ENCODE peak calls at places on chromosomes 3 and 15, in six cellular contexts. One of them, this sample, is unnamed.

GRCh38 chr15:22224241-22224671 is 143.9 kb downstream of the OR4M2 start:
- DNase-seq in nephron progenitor cell: no peak
- DNase-seq in activated B cell treated with CpG ODN at 0.5 μM for 24 hours: no peak
- DNase-seq in tibial artery: no peak
- DNase-seq in upper lobe of right lung: peak; percentile 43
- DNase-seq in fibroblast of lung: no peak
- DNase-seq in this sample: peak; percentile 20

GRCh38 chr3:79761441-79761840 is 6.4 kb downstream of the ROBO1 start:
- DNase-seq in fibroblast of lung: no peak
- DNase-seq in upper lobe of right lung: no peak
- DNase-seq in nephron progenitor cell: no peak
- DNase-seq in activated B cell treated with CpG ODN at 0.5 μM for 24 hours: no peak
- DNase-seq in tibial artery: no peak
- DNase-seq in this sample: no peak

GRCh38 chr15:32698773-32699390 is 18.9 kb upstream of the GREM1 start:
- DNase-seq in activated B cell treated with CpG ODN at 0.5 μM for 24 hours: no peak
- DNase-seq in tibial artery: no peak
- DNase-seq in nephron progenitor cell: no peak
- DNase-seq in upper lobe of right lung: no peak
- DNase-seq in fibroblast of lung: peak; percentile 62
- DNase-seq in this sample: no peak

GRCh38 chr3:169071003-169071402 is 592.5 kb downstream of the MECOM start:
- DNase-seq in activated B cell treated with CpG ODN at 0.5 μM for 24 hours: no peak
- DNase-seq in nephron progenitor cell: no peak
- DNase-seq in tibial artery: no peak
- DNase-seq in fibroblast of lung: peak; percentile 68
- DNase-seq in upper lobe of right lung: no peak
- DNase-seq in this sample: no peak

GRCh38 chr15:67785431-67785830 is 39.9 kb upstream of the SKOR1 start:
- DNase-seq in activated B cell treated with CpG ODN at 0.5 μM for 24 hours: no peak
- DNase-seq in upper lobe of right lung: no peak
- DNase-seq in tibial artery: no peak
- DNase-seq in fibroblast of lung: no peak
- DNase-seq in nephron progenitor cell: no peak
- DNase-seq in this sample: no peak

GRCh38 chr15:83746231-83746630 is 92.3 kb downstream of the ADAMTSL3 start:
- DNase-seq in nephron progenitor cell: no peak
- DNase-seq in fibroblast of lung: no peak
- DNase-seq in tibial artery: no peak
- DNase-seq in activated B cell treated with CpG ODN at 0.5 μM for 24 hours: no peak
- DNase-seq in upper lobe of right lung: no peak
- DNase-seq in this sample: no peak

GRCh38 chr15:79682851-79683288 is 213.9 kb downstream of the MTHFS start:
- DNase-seq in fibroblast of lung: peak; percentile 74
- DNase-seq in upper lobe of right lung: no peak
- DNase-seq in activated B cell treated with CpG ODN at 0.5 μM for 24 hours: no peak
- DNase-seq in tibial artery: no peak
- DNase-seq in nephron progenitor cell: no peak
- DNase-seq in this sample: no peak

GRCh38 chr3:146222204-146223046 is 28.5 kb downstream of the PLSCR4 start:
- DNase-seq in upper lobe of right lung: no peak
- DNase-seq in tibial artery: no peak
- DNase-seq in activated B cell treated with CpG ODN at 0.5 μM for 24 hours: no peak
- DNase-seq in fibroblast of lung: peak; percentile 48
- DNase-seq in nephron progenitor cell: no peak
- DNase-seq in this sample: no peak

GRCh38 chr3:67017211-67017610 is 19.1 kb downstream of the KBTBD8 start:
- DNase-seq in tibial artery: no peak
- DNase-seq in activated B cell treated with CpG ODN at 0.5 μM for 24 hours: no peak
- DNase-seq in nephron progenitor cell: no peak
- DNase-seq in upper lobe of right lung: no peak
- DNase-seq in fibroblast of lung: no peak
- DNase-seq in this sample: no peak

GRCh38 chr15:59691194-59691805 is 2.2 kb upstream of the BNIP2 start:
- DNase-seq in tibial artery: no peak
- DNase-seq in upper lobe of right lung: no peak
- DNase-seq in activated B cell treated with CpG ODN at 0.5 μM for 24 hours: no peak
- DNase-seq in fibroblast of lung: peak; percentile 29
- DNase-seq in nephron progenitor cell: peak; percentile 21
- DNase-seq in this sample: no peak

GRCh38 chr3:24101676-24102168 is 156.6 kb downstream of the NR1D2 start:
- DNase-seq in fibroblast of lung: peak; percentile 30
- DNase-seq in tibial artery: no peak
- DNase-seq in upper lobe of right lung: no peak
- DNase-seq in activated B cell treated with CpG ODN at 0.5 μM for 24 hours: no peak
- DNase-seq in nephron progenitor cell: no peak
- DNase-seq in this sample: no peak

GRCh38 chr15:38593523-38593922 is 28.9 kb upstream of the RASGRP1 start:
- DNase-seq in tibial artery: no peak
- DNase-seq in fibroblast of lung: peak; percentile 3
- DNase-seq in nephron progenitor cell: no peak
- DNase-seq in activated B cell treated with CpG ODN at 0.5 μM for 24 hours: no peak
- DNase-seq in upper lobe of right lung: no peak
- DNase-seq in this sample: no peak

GRCh38 chr3:36991923-36992805 is 767 bp downstream of the EPM2AIP1 start:
- DNase-seq in tibial artery: no peak
- DNase-seq in fibroblast of lung: peak; percentile 83
- DNase-seq in nephron progenitor cell: no peak
- DNase-seq in activated B cell treated with CpG ODN at 0.5 μM for 24 hours: no peak
- DNase-seq in upper lobe of right lung: no peak
- DNase-seq in this sample: no peak

GRCh38 chr15:60373327-60373726 is 24.5 kb downstream of the ANXA2 start:
- DNase-seq in activated B cell treated with CpG ODN at 0.5 μM for 24 hours: no peak
- DNase-seq in fibroblast of lung: no peak
- DNase-seq in upper lobe of right lung: no peak
- DNase-seq in nephron progenitor cell: no peak
- DNase-seq in tibial artery: no peak
- DNase-seq in this sample: peak; percentile 60

GRCh38 chr3:10581251-10581650 is 75.9 kb upstream of the ATP2B2 start:
- DNase-seq in activated B cell treated with CpG ODN at 0.5 μM for 24 hours: no peak
- DNase-seq in tibial artery: no peak
- DNase-seq in upper lobe of right lung: no peak
- DNase-seq in nephron progenitor cell: no peak
- DNase-seq in fibroblast of lung: peak; percentile 91
- DNase-seq in this sample: no peak

GRCh38 chr3:177760803-177761202 is 563.5 kb upstream of the TBL1XR1 start:
- DNase-seq in upper lobe of right lung: no peak
- DNase-seq in nephron progenitor cell: no peak
- DNase-seq in fibroblast of lung: peak; percentile 88
- DNase-seq in tibial artery: no peak
- DNase-seq in activated B cell treated with CpG ODN at 0.5 μM for 24 hours: no peak
- DNase-seq in this sample: no peak

GRCh38 chr15:98920091-98920880 is 87.3 kb downstream of the PGPEP1L start:
- DNase-seq in tibial artery: no peak
- DNase-seq in nephron progenitor cell: no peak
- DNase-seq in activated B cell treated with CpG ODN at 0.5 μM for 24 hours: no peak
- DNase-seq in upper lobe of right lung: no peak
- DNase-seq in fibroblast of lung: no peak
- DNase-seq in this sample: no peak

GRCh38 chr15:51749307-51749706 is 2.1 kb upstream of the TMOD2 start:
- DNase-seq in nephron progenitor cell: no peak
- DNase-seq in upper lobe of right lung: no peak
- DNase-seq in tibial artery: no peak
- DNase-seq in activated B cell treated with CpG ODN at 0.5 μM for 24 hours: no peak
- DNase-seq in fibroblast of lung: no peak
- DNase-seq in this sample: no peak

GRCh38 chr3:11774296-11774877 is 72.3 kb downstream of the TAMM41 start:
- DNase-seq in fibroblast of lung: peak; percentile 29
- DNase-seq in upper lobe of right lung: peak; percentile 61
- DNase-seq in tibial artery: no peak
- DNase-seq in nephron progenitor cell: peak; percentile 45
- DNase-seq in activated B cell treated with CpG ODN at 0.5 μM for 24 hours: no peak
- DNase-seq in this sample: no peak

GRCh38 chr3:139222100-139222657 is 121.6 kb upstream of the MRPS22 start:
- DNase-seq in tibial artery: no peak
- DNase-seq in nephron progenitor cell: no peak
- DNase-seq in activated B cell treated with CpG ODN at 0.5 μM for 24 hours: no peak
- DNase-seq in fibroblast of lung: no peak
- DNase-seq in upper lobe of right lung: no peak
- DNase-seq in this sample: no peak
- TF ChIP-seq CTCF in tibial artery: no peak
- TF ChIP-seq CTCF in nephron progenitor cell: no peak
- TF ChIP-seq CTCF in activated B cell treated with CpG ODN at 0.5 μM for 24 hours: no peak
- TF ChIP-seq CTCF in fibroblast of lung: no peak
- TF ChIP-seq CTCF in upper lobe of right lung: no peak
- TF ChIP-seq CTCF in this sample: no peak

GRCh38 chr3:18758047-18758704 is 333.0 kb upstream of the SATB1 start:
- DNase-seq in upper lobe of right lung: no peak
- DNase-seq in fibroblast of lung: peak; percentile 8
- DNase-seq in activated B cell treated with CpG ODN at 0.5 μM for 24 hours: no peak
- DNase-seq in tibial artery: no peak
- DNase-seq in nephron progenitor cell: peak; percentile 15
- DNase-seq in this sample: no peak
- TF ChIP-seq CTCF in upper lobe of right lung: peak; percentile 65
- TF ChIP-seq CTCF in fibroblast of lung: no peak
- TF ChIP-seq CTCF in activated B cell treated with CpG ODN at 0.5 μM for 24 hours: peak; percentile 27
- TF ChIP-seq CTCF in tibial artery: peak; percentile 32
- TF ChIP-seq CTCF in nephron progenitor cell: peak; percentile 69
- TF ChIP-seq CTCF in this sample: peak; percentile 77

GRCh38 chr3:133965906-133966305 is 63.8 kb downstream of the SLCO2A1 start:
- DNase-seq in nephron progenitor cell: no peak
- DNase-seq in upper lobe of right lung: no peak
- DNase-seq in activated B cell treated with CpG ODN at 0.5 μM for 24 hours: no peak
- DNase-seq in tibial artery: no peak
- DNase-seq in fibroblast of lung: no peak
- DNase-seq in this sample: no peak

GRCh38 chr3:133965033-133965570 is 64.6 kb downstream of the SLCO2A1 start:
- DNase-seq in fibroblast of lung: peak; percentile 47
- DNase-seq in upper lobe of right lung: no peak
- DNase-seq in tibial artery: no peak
- DNase-seq in activated B cell treated with CpG ODN at 0.5 μM for 24 hours: no peak
- DNase-seq in nephron progenitor cell: no peak
- DNase-seq in this sample: no peak

GRCh38 chr3:133963657-133964396 is 65.9 kb downstream of the SLCO2A1 start:
- DNase-seq in fibroblast of lung: no peak
- DNase-seq in activated B cell treated with CpG ODN at 0.5 μM for 24 hours: no peak
- DNase-seq in upper lobe of right lung: no peak
- DNase-seq in nephron progenitor cell: no peak
- DNase-seq in tibial artery: no peak
- DNase-seq in this sample: no peak

GRCh38 chr3:133962879-133963278 is 66.8 kb downstream of the SLCO2A1 start:
- DNase-seq in upper lobe of right lung: no peak
- DNase-seq in activated B cell treated with CpG ODN at 0.5 μM for 24 hours: no peak
- DNase-seq in nephron progenitor cell: no peak
- DNase-seq in tibial artery: no peak
- DNase-seq in fibroblast of lung: peak; percentile 60
- DNase-seq in this sample: no peak

GRCh38 chr3:133964547-133964946 is 65.2 kb downstream of the SLCO2A1 start:
- DNase-seq in tibial artery: no peak
- DNase-seq in upper lobe of right lung: no peak
- DNase-seq in nephron progenitor cell: no peak
- DNase-seq in fibroblast of lung: no peak
- DNase-seq in activated B cell treated with CpG ODN at 0.5 μM for 24 hours: no peak
- DNase-seq in this sample: no peak
- TF ChIP-seq CTCF in tibial artery: no peak
- TF ChIP-seq CTCF in upper lobe of right lung: peak; percentile 7
- TF ChIP-seq CTCF in nephron progenitor cell: no peak
- TF ChIP-seq CTCF in fibroblast of lung: peak; percentile 16
- TF ChIP-seq CTCF in activated B cell treated with CpG ODN at 0.5 μM for 24 hours: no peak
- TF ChIP-seq CTCF in this sample: no peak

GRCh38 chr15:57505056-57505713 is 86.5 kb upstream of the MYZAP start:
- DNase-seq in fibroblast of lung: peak; percentile 22
- DNase-seq in tibial artery: no peak
- DNase-seq in nephron progenitor cell: no peak
- DNase-seq in activated B cell treated with CpG ODN at 0.5 μM for 24 hours: no peak
- DNase-seq in upper lobe of right lung: no peak
- DNase-seq in this sample: no peak

GRCh38 chr15:57502116-57502515 is 89.6 kb upstream of the MYZAP start:
- DNase-seq in fibroblast of lung: peak; percentile 42
- DNase-seq in tibial artery: no peak
- DNase-seq in nephron progenitor cell: no peak
- DNase-seq in activated B cell treated with CpG ODN at 0.5 μM for 24 hours: no peak
- DNase-seq in upper lobe of right lung: no peak
- DNase-seq in this sample: no peak

GRCh38 chr15:57503911-57504598 is 87.6 kb upstream of the MYZAP start:
- DNase-seq in activated B cell treated with CpG ODN at 0.5 μM for 24 hours: no peak
- DNase-seq in fibroblast of lung: no peak
- DNase-seq in upper lobe of right lung: no peak
- DNase-seq in tibial artery: no peak
- DNase-seq in nephron progenitor cell: no peak
- DNase-seq in this sample: no peak

GRCh38 chr15:57504599-57504940 is 87.1 kb upstream of the MYZAP start:
- DNase-seq in tibial artery: no peak
- DNase-seq in activated B cell treated with CpG ODN at 0.5 μM for 24 hours: no peak
- DNase-seq in fibroblast of lung: no peak
- DNase-seq in upper lobe of right lung: no peak
- DNase-seq in nephron progenitor cell: no peak
- DNase-seq in this sample: no peak

GRCh38 chr15:57503051-57503702 is 88.5 kb upstream of the MYZAP start:
- DNase-seq in fibroblast of lung: no peak
- DNase-seq in activated B cell treated with CpG ODN at 0.5 μM for 24 hours: no peak
- DNase-seq in tibial artery: no peak
- DNase-seq in upper lobe of right lung: no peak
- DNase-seq in nephron progenitor cell: no peak
- DNase-seq in this sample: no peak
- TF ChIP-seq CTCF in fibroblast of lung: peak; percentile 15
- TF ChIP-seq CTCF in activated B cell treated with CpG ODN at 0.5 μM for 24 hours: no peak
- TF ChIP-seq CTCF in tibial artery: no peak
- TF ChIP-seq CTCF in upper lobe of right lung: peak; percentile 9
- TF ChIP-seq CTCF in nephron progenitor cell: no peak
- TF ChIP-seq CTCF in this sample: peak; percentile 37

DNA sequence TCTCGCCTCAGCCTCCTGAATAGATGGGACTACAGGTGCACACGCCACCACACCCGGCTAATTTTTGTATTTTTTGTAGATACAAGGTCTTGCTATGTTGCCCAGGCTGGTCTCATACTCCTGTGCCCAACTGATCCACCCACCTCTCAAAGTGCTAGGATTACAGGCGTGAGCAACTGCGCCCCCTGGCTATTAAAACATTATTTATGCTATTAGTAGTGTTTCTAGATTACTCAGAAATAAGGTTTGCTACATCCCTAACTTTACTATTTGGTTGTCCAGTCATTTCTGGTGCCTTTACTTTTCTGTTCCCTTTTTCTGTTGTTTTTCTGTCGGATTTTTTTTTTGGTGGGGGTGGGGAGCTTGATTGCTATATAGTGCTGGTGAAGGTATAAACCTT is 393.6 kb upstream of the TPM1 start:
- DNase-seq in tibial artery: no peak
- DNase-seq in nephron progenitor cell: no peak
- DNase-seq in upper lobe of right lung: no peak
- DNase-seq in fibroblast of lung: no peak
- DNase-seq in activated B cell treated with CpG ODN at 0.5 μM for 24 hours: no peak
- DNase-seq in this sample: no peak
- TF ChIP-seq CTCF in tibial artery: peak; percentile 43
- TF ChIP-seq CTCF in nephron progenitor cell: no peak
- TF ChIP-seq CTCF in upper lobe of right lung: peak; percentile 49
- TF ChIP-seq CTCF in fibroblast of lung: peak; percentile 33
- TF ChIP-seq CTCF in activated B cell treated with CpG ODN at 0.5 μM for 24 hours: no peak
- TF ChIP-seq CTCF in this sample: peak; percentile 42

GRCh38 chr15:84821501-84822021 is 4.4 kb downstream of the ALPK3 start:
- DNase-seq in fibroblast of lung: no peak
- DNase-seq in nephron progenitor cell: no peak
- DNase-seq in tibial artery: peak; percentile 66
- DNase-seq in upper lobe of right lung: peak; percentile 37
- DNase-seq in activated B cell treated with CpG ODN at 0.5 μM for 24 hours: no peak
- DNase-seq in this sample: no peak
- TF ChIP-seq CTCF in fibroblast of lung: no peak
- TF ChIP-seq CTCF in nephron progenitor cell: no peak
- TF ChIP-seq CTCF in tibial artery: no peak
- TF ChIP-seq CTCF in upper lobe of right lung: peak; percentile 18
- TF ChIP-seq CTCF in activated B cell treated with CpG ODN at 0.5 μM for 24 hours: no peak
- TF ChIP-seq CTCF in this sample: no peak

This sample was measured in type B pancreatic cell.